ENCODE peak calls at places on chromosomes 3 and 15, in five cellular contexts. E is GM04503, C is Daoy, K is iris pigment epithelial cell, F is upper lobe of right lung. D is an unnamed sample.

GRCh38 chr3:94784274-94784673 is 721.4 kb downstream of the NSUN3 start:
- DNase-seq in E (no peak), C (no peak), K (no peak), F (no peak), D (no peak)

GRCh38 chr3:125433611-125434041 is 58.5 kb upstream of the ZNF148 start:
- DNase-seq in E (no peak), C (no peak), K (no peak), F (no peak), D (peak; percentile 64)

GRCh38 chr3:29465836-29466235 is 185.0 kb downstream of the RBMS3 start:
- DNase-seq in E (peak; percentile 25), C (peak; percentile 10), K (peak; percentile 79), F (no peak), D (no peak)

GRCh38 chr15:50993598-50993997 is 85.1 kb downstream of the AP4E1 start:
- DNase-seq in E (no peak), C (no peak), K (peak; percentile 20), F (no peak), D (no peak)

GRCh38 chr15:78051622-78052405 is 25.7 kb downstream of the TBC1D2B start:
- DNase-seq in E (no peak), C (no peak), K (peak; percentile 84), F (no peak), D (no peak)

GRCh38 chr15:57297163-57297593 is 79.1 kb upstream of the CGNL1 start:
- DNase-seq in E (no peak), C (no peak), K (no peak), F (no peak), D (no peak)

GRCh38 chr3:148903022-148903442 is 37.9 kb downstream of the CPA3 start:
- DNase-seq in E (no peak), C (no peak), K (peak; percentile 71), F (no peak), D (no peak)

GRCh38 chr15:101558217-101558941 is 68.9 kb upstream of the PCSK6 start:
- DNase-seq in E (no peak), C (no peak), K (peak; percentile 16), F (no peak), D (no peak)

GRCh38 chr15:68820205-68820588 is 498 bp downstream of the ANP32A start:
- DNase-seq in E (no peak), C (peak; percentile 59), K (peak; percentile 33), F (peak; percentile 82), D (peak; percentile 82)

GRCh38 chr3:34212671-34213070 is 414.2 kb downstream of the PDCD6IP start:
- DNase-seq in E (peak; percentile 2), C (no peak), K (peak; percentile 91), F (no peak), D (no peak)

GRCh38 chr3:73624363-73625123 is at the start of gene PDZRN3:
- DNase-seq in E (no peak), C (peak; percentile 33), K (peak; percentile 52), F (peak; percentile 69), D (peak; percentile 87)

GRCh38 chr15:28896944-28897343 is 11.2 kb downstream of the APBA2 start:
- DNase-seq in E (peak; percentile 8), C (peak; percentile 59), K (peak; percentile 94), F (no peak), D (no peak)

GRCh38 chr3:157112536-157112935 is 47.4 kb downstream of the CCNL1 start:
- DNase-seq in E (no peak), C (no peak), K (no peak), F (no peak), D (no peak)

GRCh38 chr3:36941658-36942057 is 3.2 kb downstream of the TRANK1 start:
- DNase-seq in E (no peak), C (no peak), K (peak; percentile 24), F (no peak), D (no peak)

GRCh38 chr15:99085413-99086326 is 19.2 kb upstream of the SYNM start:
- DNase-seq in E (peak; percentile 71), C (no peak), K (peak; percentile 86), F (no peak), D (no peak)

GRCh38 chr3:159586587-159587202 is 401.9 kb upstream of the IL12A start:
- DNase-seq in E (no peak), C (peak; percentile 48), K (peak; percentile 65), F (no peak), D (no peak)

GRCh38 chr15:74375303-74375693 is 7.9 kb upstream of the CYP11A1 start:
- DNase-seq in E (no peak), C (peak; percentile 80), K (peak; percentile 80), F (peak; percentile 81), D (peak; percentile 85)

GRCh38 chr15:51414256-51414860 is 72.9 kb downstream of the GLDN start:
- DNase-seq in E (no peak), C (no peak), K (no peak), F (no peak), D (no peak)

GRCh38 chr3:5197470-5198312 is 10.2 kb downstream of the EDEM1 start:
- DNase-seq in E (no peak), C (no peak), K (peak; percentile 80), F (no peak), D (no peak)

GRCh38 chr15:91200101-91200754 is 100.2 kb downstream of the SV2B start:
- DNase-seq in E (no peak), C (no peak), K (no peak), F (no peak), D (no peak)

GRCh38 chr3:38611866-38612265 is 37.6 kb downstream of the SCN5A start:
- DNase-seq in E (no peak), C (no peak), K (no peak), F (peak; percentile 13), D (peak; percentile 43)

GRCh38 chr3:196981657-196982056 is 13.0 kb upstream of the PIGZ start:
- DNase-seq in E (no peak), C (no peak), K (no peak), F (no peak), D (peak; percentile 55)

GRCh38 chr3:42043116-42043796 is 47.9 kb upstream of the TRAK1 start:
- DNase-seq in E (no peak), C (peak; percentile 79), K (peak; percentile 69), F (no peak), D (no peak)

GRCh38 chr3:170321326-170322034 is 36.0 kb upstream of the SKIL start:
- DNase-seq in E (no peak), C (peak; percentile 42), K (no peak), F (no peak), D (peak; percentile 80)

GRCh38 chr3:143166376-143166775 is 46.8 kb downstream of the CHST2 start:
- DNase-seq in E (no peak), C (no peak), K (peak; percentile 24), F (no peak), D (no peak)

GRCh38 chr3:167067844-167068161 is 312.3 kb downstream of the ZBBX start:
- DNase-seq in E (no peak), C (no peak), K (no peak), F (no peak), D (no peak)

GRCh38 chr3:119297169-119297568 is 3.0 kb downstream of the ARHGAP31 start:
- DNase-seq in E (no peak), C (peak; percentile 48), K (peak; percentile 70), F (no peak), D (no peak)

GRCh38 chr3:154089416-154090115 is 31.6 kb upstream of the ARHGEF26 start:
- DNase-seq in E (no peak), C (no peak), K (no peak), F (no peak), D (no peak)

GRCh38 chr3:126782554-126782953 is 78.5 kb downstream of the CHCHD6 start:
- DNase-seq in E (peak; percentile 89), C (peak; percentile 94), K (peak; percentile 88), F (no peak), D (no peak)

GRCh38 chr15:46644493-46645481 is 1010.0 kb downstream of the SQOR start:
- DNase-seq in E (no peak), C (no peak), K (no peak), F (no peak), D (no peak)

GRCh38 chr3:43340403-43340802 is 54.1 kb downstream of the SNRK start:
- DNase-seq in E (no peak), C (no peak), K (no peak), F (no peak), D (no peak)

GRCh38 chr3:139300416-139300815 is 43.4 kb upstream of the MRPS22 start:
- DNase-seq in E (no peak), C (no peak), K (no peak), F (no peak), D (no peak)

GRCh38 chr15:79973445-79974180 is 2.6 kb upstream of the BCL2A1 start:
- DNase-seq in E (no peak), C (no peak), K (no peak), F (no peak), D (no peak)

GRCh38 chr3:84066920-84067319 is 891.9 kb upstream of the CADM2 start:
- DNase-seq in E (no peak), C (no peak), K (no peak), F (no peak), D (no peak)

GRCh38 chr3:70360985-70361384 is 48.5 kb upstream of the MDFIC2 start:
- DNase-seq in E (no peak), C (peak; percentile 12), K (peak; percentile 83), F (no peak), D (no peak)